ENCODE peak calls at places on chromosomes 3 and 15, in ten cellular contexts. One of them, this sample, is unnamed.

GRCh38 chr3:12663311-12663935 is 494 bp downstream of the RAF1 start:
- DNase-seq in cardiac fibroblast: no peak
- DNase-seq in HS-5: no peak
- DNase-seq in body of pancreas: peak
- DNase-seq in GM23248: peak
- DNase-seq in activated CD8-positive, alpha-beta T cell treated with anti-CD3 and anti-CD28 coated beads for 36 hours: peak
- DNase-seq in neural progenitor cell: no peak
- DNase-seq in colonic mucosa: peak
- DNase-seq in T47D: peak
- DNase-seq in left ventricle myocardium inferior: peak
- DNase-seq in this sample: peak

GRCh38 chr3:31533169-31533870 is 595 bp downstream of the STT3B start:
- DNase-seq in cardiac fibroblast: peak
- DNase-seq in HS-5: no peak
- DNase-seq in GM23248: peak
- DNase-seq in activated CD8-positive, alpha-beta T cell treated with anti-CD3 and anti-CD28 coated beads for 36 hours: peak
- DNase-seq in T47D: peak
- DNase-seq in body of pancreas: peak
- DNase-seq in neural progenitor cell: peak
- DNase-seq in colonic mucosa: peak
- DNase-seq in left ventricle myocardium inferior: peak
- DNase-seq in this sample: peak

GRCh38 chr3:15728766-15729165 is 69.0 kb downstream of the ANKRD28 start:
- DNase-seq in GM23248: no peak
- DNase-seq in activated CD8-positive, alpha-beta T cell treated with anti-CD3 and anti-CD28 coated beads for 36 hours: no peak
- DNase-seq in HS-5: no peak
- DNase-seq in cardiac fibroblast: no peak
- DNase-seq in left ventricle myocardium inferior: no peak
- DNase-seq in colonic mucosa: no peak
- DNase-seq in body of pancreas: no peak
- DNase-seq in T47D: no peak
- DNase-seq in neural progenitor cell: no peak
- DNase-seq in this sample: no peak

GRCh38 chr3:188683032-188683491 is 488.7 kb upstream of the TPRG1 start:
- DNase-seq in cardiac fibroblast: peak
- DNase-seq in left ventricle myocardium inferior: no peak
- DNase-seq in neural progenitor cell: no peak
- DNase-seq in GM23248: peak
- DNase-seq in HS-5: peak
- DNase-seq in body of pancreas: no peak
- DNase-seq in colonic mucosa: no peak
- DNase-seq in activated CD8-positive, alpha-beta T cell treated with anti-CD3 and anti-CD28 coated beads for 36 hours: peak
- DNase-seq in T47D: no peak
- DNase-seq in this sample: peak

GRCh38 chr3:48220746-48221145 is 2.5 kb upstream of the CAMP start:
- DNase-seq in HS-5: no peak
- DNase-seq in GM23248: no peak
- DNase-seq in T47D: no peak
- DNase-seq in activated CD8-positive, alpha-beta T cell treated with anti-CD3 and anti-CD28 coated beads for 36 hours: no peak
- DNase-seq in colonic mucosa: no peak
- DNase-seq in body of pancreas: no peak
- DNase-seq in left ventricle myocardium inferior: no peak
- DNase-seq in cardiac fibroblast: no peak
- DNase-seq in neural progenitor cell: no peak
- DNase-seq in this sample: no peak

GRCh38 chr3:194112120-194113106 is 23.5 kb upstream of the HES1 start:
- DNase-seq in T47D: peak
- DNase-seq in body of pancreas: peak
- DNase-seq in neural progenitor cell: no peak
- DNase-seq in GM23248: no peak
- DNase-seq in HS-5: no peak
- DNase-seq in left ventricle myocardium inferior: no peak
- DNase-seq in colonic mucosa: peak
- DNase-seq in activated CD8-positive, alpha-beta T cell treated with anti-CD3 and anti-CD28 coated beads for 36 hours: no peak
- DNase-seq in cardiac fibroblast: no peak
- DNase-seq in this sample: no peak

GRCh38 chr3:135140543-135140942 is 345.5 kb downstream of the EPHB1 start:
- DNase-seq in activated CD8-positive, alpha-beta T cell treated with anti-CD3 and anti-CD28 coated beads for 36 hours: no peak
- DNase-seq in colonic mucosa: no peak
- DNase-seq in body of pancreas: no peak
- DNase-seq in left ventricle myocardium inferior: no peak
- DNase-seq in neural progenitor cell: no peak
- DNase-seq in cardiac fibroblast: no peak
- DNase-seq in T47D: no peak
- DNase-seq in GM23248: no peak
- DNase-seq in HS-5: no peak
- DNase-seq in this sample: no peak

GRCh38 chr15:61633951-61634350 is 404.8 kb upstream of the RORA start:
- DNase-seq in activated CD8-positive, alpha-beta T cell treated with anti-CD3 and anti-CD28 coated beads for 36 hours: no peak
- DNase-seq in neural progenitor cell: no peak
- DNase-seq in colonic mucosa: no peak
- DNase-seq in body of pancreas: no peak
- DNase-seq in cardiac fibroblast: no peak
- DNase-seq in GM23248: no peak
- DNase-seq in left ventricle myocardium inferior: no peak
- DNase-seq in HS-5: no peak
- DNase-seq in T47D: no peak
- DNase-seq in this sample: no peak

GRCh38 chr15:28885630-28886430 is at the start of gene APBA2:
- DNase-seq in colonic mucosa: no peak
- DNase-seq in cardiac fibroblast: peak
- DNase-seq in left ventricle myocardium inferior: no peak
- DNase-seq in neural progenitor cell: peak
- DNase-seq in activated CD8-positive, alpha-beta T cell treated with anti-CD3 and anti-CD28 coated beads for 36 hours: peak
- DNase-seq in T47D: no peak
- DNase-seq in GM23248: peak
- DNase-seq in body of pancreas: peak
- DNase-seq in HS-5: no peak
- DNase-seq in this sample: peak

GRCh38 chr3:96319176-96319575 is 495.2 kb upstream of the EPHA6 start:
- DNase-seq in neural progenitor cell: no peak
- DNase-seq in T47D: no peak
- DNase-seq in left ventricle myocardium inferior: no peak
- DNase-seq in HS-5: no peak
- DNase-seq in colonic mucosa: no peak
- DNase-seq in GM23248: no peak
- DNase-seq in activated CD8-positive, alpha-beta T cell treated with anti-CD3 and anti-CD28 coated beads for 36 hours: no peak
- DNase-seq in cardiac fibroblast: no peak
- DNase-seq in body of pancreas: no peak
- DNase-seq in this sample: no peak

GRCh38 chr3:35064761-35065160 is 574.6 kb upstream of the ARPP21 start:
- DNase-seq in HS-5: no peak
- DNase-seq in cardiac fibroblast: no peak
- DNase-seq in neural progenitor cell: no peak
- DNase-seq in colonic mucosa: no peak
- DNase-seq in T47D: no peak
- DNase-seq in GM23248: no peak
- DNase-seq in activated CD8-positive, alpha-beta T cell treated with anti-CD3 and anti-CD28 coated beads for 36 hours: no peak
- DNase-seq in body of pancreas: no peak
- DNase-seq in left ventricle myocardium inferior: no peak
- DNase-seq in this sample: no peak

GRCh38 chr15:43776101-43776717 is 557 bp downstream of the ELL3 start:
- DNase-seq in GM23248: no peak
- DNase-seq in cardiac fibroblast: no peak
- DNase-seq in activated CD8-positive, alpha-beta T cell treated with anti-CD3 and anti-CD28 coated beads for 36 hours: peak
- DNase-seq in left ventricle myocardium inferior: no peak
- DNase-seq in body of pancreas: peak
- DNase-seq in HS-5: no peak
- DNase-seq in colonic mucosa: peak
- DNase-seq in T47D: peak
- DNase-seq in neural progenitor cell: peak
- DNase-seq in this sample: no peak

GRCh38 chr3:192564611-192565010 is 162.7 kb downstream of the FGF12 start:
- DNase-seq in HS-5: no peak
- DNase-seq in body of pancreas: no peak
- DNase-seq in left ventricle myocardium inferior: no peak
- DNase-seq in cardiac fibroblast: no peak
- DNase-seq in T47D: no peak
- DNase-seq in neural progenitor cell: no peak
- DNase-seq in colonic mucosa: no peak
- DNase-seq in activated CD8-positive, alpha-beta T cell treated with anti-CD3 and anti-CD28 coated beads for 36 hours: no peak
- DNase-seq in GM23248: no peak
- DNase-seq in this sample: no peak

GRCh38 chr3:127772776-127773751 is 49.3 kb downstream of the MGLL start:
- DNase-seq in T47D: no peak
- DNase-seq in left ventricle myocardium inferior: no peak
- DNase-seq in GM23248: no peak
- DNase-seq in colonic mucosa: no peak
- DNase-seq in activated CD8-positive, alpha-beta T cell treated with anti-CD3 and anti-CD28 coated beads for 36 hours: no peak
- DNase-seq in body of pancreas: no peak
- DNase-seq in cardiac fibroblast: no peak
- DNase-seq in HS-5: no peak
- DNase-seq in neural progenitor cell: no peak
- DNase-seq in this sample: no peak

GRCh38 chr15:49155834-49156627 is 632 bp upstream of the COPS2 start:
- DNase-seq in body of pancreas: no peak
- DNase-seq in cardiac fibroblast: peak
- DNase-seq in HS-5: no peak
- DNase-seq in colonic mucosa: no peak
- DNase-seq in activated CD8-positive, alpha-beta T cell treated with anti-CD3 and anti-CD28 coated beads for 36 hours: peak
- DNase-seq in T47D: no peak
- DNase-seq in GM23248: peak
- DNase-seq in neural progenitor cell: peak
- DNase-seq in left ventricle myocardium inferior: no peak
- DNase-seq in this sample: peak

GRCh38 chr15:93479679-93480078 is 390.7 kb upstream of the RGMA start:
- DNase-seq in HS-5: no peak
- DNase-seq in neural progenitor cell: no peak
- DNase-seq in T47D: no peak
- DNase-seq in cardiac fibroblast: no peak
- DNase-seq in activated CD8-positive, alpha-beta T cell treated with anti-CD3 and anti-CD28 coated beads for 36 hours: no peak
- DNase-seq in colonic mucosa: no peak
- DNase-seq in GM23248: no peak
- DNase-seq in left ventricle myocardium inferior: peak
- DNase-seq in body of pancreas: peak
- DNase-seq in this sample: no peak

GRCh38 chr15:48307586-48307985 is 23.6 kb upstream of the DUT start:
- DNase-seq in colonic mucosa: no peak
- DNase-seq in T47D: no peak
- DNase-seq in HS-5: no peak
- DNase-seq in neural progenitor cell: no peak
- DNase-seq in body of pancreas: no peak
- DNase-seq in GM23248: no peak
- DNase-seq in activated CD8-positive, alpha-beta T cell treated with anti-CD3 and anti-CD28 coated beads for 36 hours: no peak
- DNase-seq in cardiac fibroblast: peak
- DNase-seq in left ventricle myocardium inferior: no peak
- DNase-seq in this sample: no peak